ENCODE peak calls at places on chromosomes 7 and 10, in seven cellular contexts. One of them, this sample, is unnamed.
A peak's percentile ranks its signal among the peaks of the same experiment; 100 is the strongest.

GRCh38 chr7:25405736-25406135 is 177.4 kb upstream of the NPVF start:
- DNase-seq in CD8-positive, alpha-beta memory T cell: no peak
- DNase-seq in iPS DF 6.9: no peak
- DNase-seq in GM23248: no peak
- DNase-seq in fibroblast of lung: no peak
- DNase-seq in psoas muscle: no peak
- DNase-seq in GM12865: no peak
- DNase-seq in this sample: no peak

GRCh38 chr10:110425684-110426293 is 71.9 kb upstream of the DUSP5 start:
- DNase-seq in CD8-positive, alpha-beta memory T cell: no peak
- DNase-seq in iPS DF 6.9: no peak
- DNase-seq in GM23248: peak; percentile 98
- DNase-seq in fibroblast of lung: peak; percentile 99
- DNase-seq in psoas muscle: no peak
- DNase-seq in GM12865: peak; percentile 94
- DNase-seq in this sample: peak; percentile 53

GRCh38 chr10:73999703-74000102 is 1.8 kb downstream of the VCL start:
- DNase-seq in CD8-positive, alpha-beta memory T cell: no peak
- DNase-seq in iPS DF 6.9: no peak
- DNase-seq in GM23248: peak; percentile 74
- DNase-seq in fibroblast of lung: peak; percentile 76
- DNase-seq in psoas muscle: no peak
- DNase-seq in GM12865: no peak
- DNase-seq in this sample: no peak

GRCh38 chr10:133441780-133442179 is 12.0 kb upstream of the SCART1 start:
- DNase-seq in CD8-positive, alpha-beta memory T cell: no peak
- DNase-seq in iPS DF 6.9: no peak
- DNase-seq in GM23248: no peak
- DNase-seq in fibroblast of lung: no peak
- DNase-seq in psoas muscle: no peak
- DNase-seq in GM12865: no peak
- DNase-seq in this sample: no peak

GRCh38 chr10:76973515-76974289 is 663.9 kb downstream of the KCNMA1 start:
- DNase-seq in CD8-positive, alpha-beta memory T cell: no peak
- DNase-seq in iPS DF 6.9: no peak
- DNase-seq in GM23248: peak; percentile 90
- DNase-seq in fibroblast of lung: peak; percentile 31
- DNase-seq in psoas muscle: no peak
- DNase-seq in GM12865: no peak
- DNase-seq in this sample: peak; percentile 24

GRCh38 chr7:124784879-124785818 is 19.6 kb upstream of the GPR37 start:
- DNase-seq in CD8-positive, alpha-beta memory T cell: no peak
- DNase-seq in iPS DF 6.9: peak; percentile 52
- DNase-seq in GM23248: peak; percentile 75
- DNase-seq in fibroblast of lung: peak; percentile 42
- DNase-seq in psoas muscle: peak; percentile 19
- DNase-seq in GM12865: peak; percentile 55
- DNase-seq in this sample: peak; percentile 33

GRCh38 chr10:113480828-113481502 is 71.9 kb upstream of the HABP2 start:
- DNase-seq in CD8-positive, alpha-beta memory T cell: no peak
- DNase-seq in iPS DF 6.9: no peak
- DNase-seq in GM23248: no peak
- DNase-seq in fibroblast of lung: no peak
- DNase-seq in psoas muscle: no peak
- DNase-seq in GM12865: no peak
- DNase-seq in this sample: no peak

GRCh38 chr7:103866919-103867318 is 122.5 kb downstream of the RELN start:
- DNase-seq in CD8-positive, alpha-beta memory T cell: no peak
- DNase-seq in iPS DF 6.9: no peak
- DNase-seq in GM23248: no peak
- DNase-seq in fibroblast of lung: no peak
- DNase-seq in psoas muscle: no peak
- DNase-seq in GM12865: no peak
- DNase-seq in this sample: no peak

GRCh38 chr7:149006345-149006725 is 22.0 kb downstream of the PDIA4 start:
- DNase-seq in CD8-positive, alpha-beta memory T cell: no peak
- DNase-seq in iPS DF 6.9: no peak
- DNase-seq in GM23248: no peak
- DNase-seq in fibroblast of lung: no peak
- DNase-seq in psoas muscle: no peak
- DNase-seq in GM12865: no peak
- DNase-seq in this sample: no peak

GRCh38 chr7:81111358-81111757 is 192.5 kb upstream of the SEMA3C start:
- DNase-seq in CD8-positive, alpha-beta memory T cell: no peak
- DNase-seq in iPS DF 6.9: no peak
- DNase-seq in GM23248: peak; percentile 84
- DNase-seq in fibroblast of lung: peak; percentile 99
- DNase-seq in psoas muscle: no peak
- DNase-seq in GM12865: no peak
- DNase-seq in this sample: peak; percentile 41

GRCh38 chr7:76327610-76328009 is 25.1 kb downstream of the HSPB1 start:
- DNase-seq in CD8-positive, alpha-beta memory T cell: no peak
- DNase-seq in iPS DF 6.9: no peak
- DNase-seq in GM23248: no peak
- DNase-seq in fibroblast of lung: no peak
- DNase-seq in psoas muscle: no peak
- DNase-seq in GM12865: no peak
- DNase-seq in this sample: no peak

GRCh38 chr7:66505009-66505408 is 123.7 kb upstream of the KCTD7 start:
- DNase-seq in CD8-positive, alpha-beta memory T cell: no peak
- DNase-seq in iPS DF 6.9: no peak
- DNase-seq in GM23248: no peak
- DNase-seq in fibroblast of lung: no peak
- DNase-seq in psoas muscle: no peak
- DNase-seq in GM12865: no peak
- DNase-seq in this sample: no peak

GRCh38 chr7:84953294-84953693 is 233.6 kb downstream of the SEMA3D start:
- DNase-seq in CD8-positive, alpha-beta memory T cell: no peak
- DNase-seq in iPS DF 6.9: no peak
- DNase-seq in GM23248: no peak
- DNase-seq in fibroblast of lung: no peak
- DNase-seq in psoas muscle: no peak
- DNase-seq in GM12865: no peak
- DNase-seq in this sample: no peak

GRCh38 chr10:88033793-88034192 is 170.4 kb downstream of the PTEN start:
- DNase-seq in CD8-positive, alpha-beta memory T cell: no peak
- DNase-seq in iPS DF 6.9: no peak
- DNase-seq in GM23248: no peak
- DNase-seq in fibroblast of lung: no peak
- DNase-seq in psoas muscle: no peak
- DNase-seq in GM12865: no peak
- DNase-seq in this sample: no peak

GRCh38 chr10:12097791-12098190 is 29.0 kb downstream of the DHTKD1 start:
- DNase-seq in CD8-positive, alpha-beta memory T cell: no peak
- DNase-seq in iPS DF 6.9: no peak
- DNase-seq in GM23248: no peak
- DNase-seq in fibroblast of lung: peak; percentile 23
- DNase-seq in psoas muscle: no peak
- DNase-seq in GM12865: no peak
- DNase-seq in this sample: no peak

GRCh38 chr7:141239661-141240060 is 165.8 kb downstream of the TMEM178B start:
- DNase-seq in CD8-positive, alpha-beta memory T cell: no peak
- DNase-seq in iPS DF 6.9: no peak
- DNase-seq in GM23248: no peak
- DNase-seq in fibroblast of lung: no peak
- DNase-seq in psoas muscle: no peak
- DNase-seq in GM12865: no peak
- DNase-seq in this sample: no peak
- H3K4me3 ChIP-seq in CD8-positive, alpha-beta memory T cell: no peak overlapping the region
- H3K4me3 ChIP-seq in iPS DF 6.9: no peak overlapping the region
- H3K4me3 ChIP-seq in GM23248: no peak overlapping the region
- H3K4me3 ChIP-seq in fibroblast of lung: no peak overlapping the region
- H3K4me3 ChIP-seq in psoas muscle: no peak overlapping the region
- H3K4me3 ChIP-seq in GM12865: no peak overlapping the region
- H3K4me3 ChIP-seq in this sample: no peak overlapping the region

GRCh38 chr10:80410578-80411145 is 2.3 kb downstream of the PRXL2A start:
- DNase-seq in CD8-positive, alpha-beta memory T cell: no peak
- DNase-seq in iPS DF 6.9: no peak
- DNase-seq in GM23248: no peak
- DNase-seq in fibroblast of lung: no peak
- DNase-seq in psoas muscle: no peak
- DNase-seq in GM12865: no peak
- DNase-seq in this sample: no peak

GRCh38 chr10:80409121-80409520 is 770 bp downstream of the PRXL2A start:
- DNase-seq in CD8-positive, alpha-beta memory T cell: no peak
- DNase-seq in iPS DF 6.9: no peak
- DNase-seq in GM23248: no peak
- DNase-seq in fibroblast of lung: no peak
- DNase-seq in psoas muscle: no peak
- DNase-seq in GM12865: no peak
- DNase-seq in this sample: no peak

GRCh38 chr10:80411681-80412230 is 3.4 kb downstream of the PRXL2A start:
- DNase-seq in CD8-positive, alpha-beta memory T cell: no peak
- DNase-seq in iPS DF 6.9: no peak
- DNase-seq in GM23248: no peak
- DNase-seq in fibroblast of lung: no peak
- DNase-seq in psoas muscle: no peak
- DNase-seq in GM12865: no peak
- DNase-seq in this sample: no peak

GRCh38 chr10:80411267-80411668 is 2.9 kb downstream of the PRXL2A start:
- DNase-seq in CD8-positive, alpha-beta memory T cell: no peak
- DNase-seq in iPS DF 6.9: no peak
- DNase-seq in GM23248: no peak
- DNase-seq in fibroblast of lung: no peak
- DNase-seq in psoas muscle: peak; percentile 28
- DNase-seq in GM12865: no peak
- DNase-seq in this sample: peak; percentile 4

DNA sequence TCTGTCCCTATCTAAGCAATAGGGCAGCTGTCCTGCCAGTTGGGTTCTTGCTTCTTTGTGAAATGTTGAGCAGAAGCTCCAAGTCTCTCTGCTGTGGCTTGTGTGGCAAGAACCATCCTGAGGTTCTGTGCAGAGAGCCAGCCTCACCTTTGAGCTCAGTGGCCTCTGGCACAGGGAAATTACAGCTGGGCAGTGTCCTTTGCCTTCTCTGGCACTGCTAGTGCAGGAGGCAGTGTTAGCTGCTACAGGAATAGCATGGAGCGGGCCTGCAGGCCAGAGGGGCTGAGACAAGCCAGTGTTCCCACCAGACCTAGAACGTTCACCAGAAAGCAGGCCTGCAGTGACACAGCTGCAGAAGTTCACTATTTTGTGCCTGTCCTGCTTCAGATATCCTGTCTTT is 1.8 kb downstream of the PRXL2A start:
- DNase-seq in CD8-positive, alpha-beta memory T cell: no peak
- DNase-seq in iPS DF 6.9: no peak
- DNase-seq in GM23248: no peak
- DNase-seq in fibroblast of lung: no peak
- DNase-seq in psoas muscle: no peak
- DNase-seq in GM12865: no peak
- DNase-seq in this sample: no peak
- H3K4me3 ChIP-seq in CD8-positive, alpha-beta memory T cell: no peak overlapping the region
- H3K4me3 ChIP-seq in iPS DF 6.9: no peak overlapping the region
- H3K4me3 ChIP-seq in GM23248: no peak overlapping the region
- H3K4me3 ChIP-seq in fibroblast of lung: no peak overlapping the region
- H3K4me3 ChIP-seq in psoas muscle: peak overlapping the region; percentile 95
- H3K4me3 ChIP-seq in GM12865: no peak overlapping the region
- H3K4me3 ChIP-seq in this sample: no peak overlapping the region

DNA sequence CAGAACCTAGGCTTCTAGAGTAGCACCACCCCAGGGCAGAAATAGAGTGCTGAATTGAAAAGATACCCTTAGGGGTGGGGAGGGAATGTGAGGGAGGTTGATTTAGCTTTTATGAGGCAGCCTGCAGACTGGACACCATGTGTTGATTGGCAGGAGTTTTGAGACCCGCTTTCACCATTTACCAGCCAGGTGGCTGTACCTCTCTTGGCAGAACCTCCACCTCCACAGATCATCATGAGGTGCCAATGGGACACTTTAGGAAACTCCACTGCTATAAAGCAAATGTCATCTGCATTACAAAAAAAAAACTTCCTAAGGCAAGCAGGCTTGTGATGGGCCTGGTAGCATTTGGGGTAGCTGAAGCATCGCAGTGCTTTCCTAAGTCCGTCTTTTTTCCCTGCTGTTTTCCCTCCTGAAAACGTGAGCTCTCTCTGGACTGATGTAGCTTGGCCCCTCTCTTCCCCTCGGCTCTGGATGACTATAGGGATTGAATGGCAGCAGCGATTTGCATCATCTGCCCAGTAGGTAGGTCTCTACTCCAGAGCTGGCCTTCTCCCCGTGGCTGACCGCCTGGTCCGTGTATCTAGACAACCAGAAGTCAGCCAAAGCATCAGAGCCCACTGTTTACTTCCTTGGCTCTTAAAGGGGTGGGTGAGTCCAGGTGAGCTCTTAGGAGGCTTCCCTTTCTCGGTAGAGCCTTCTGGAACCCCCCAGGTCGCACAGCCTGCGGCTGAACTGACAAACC is 1.3 kb downstream of the PCBD1 start:
- DNase-seq in CD8-positive, alpha-beta memory T cell: no peak
- DNase-seq in iPS DF 6.9: no peak
- DNase-seq in GM23248: peak; percentile 16
- DNase-seq in fibroblast of lung: no peak
- DNase-seq in psoas muscle: no peak
- DNase-seq in GM12865: no peak
- DNase-seq in this sample: no peak
- H3K4me3 ChIP-seq in CD8-positive, alpha-beta memory T cell: peak overlapping the region; percentile 69
- H3K4me3 ChIP-seq in iPS DF 6.9: peak overlapping the region; percentile 67
- H3K4me3 ChIP-seq in GM23248: peak overlapping the region; percentile 77
- H3K4me3 ChIP-seq in fibroblast of lung: peak overlapping the region; percentile 40
- H3K4me3 ChIP-seq in psoas muscle: peak overlapping the region; percentile 81
- H3K4me3 ChIP-seq in GM12865: peak overlapping the region; percentile 93
- H3K4me3 ChIP-seq in this sample: peak overlapping the region; percentile 56

GRCh38 chr7:114653391-114654088 is 238.9 kb downstream of the FOXP2 start:
- DNase-seq in CD8-positive, alpha-beta memory T cell: no peak
- DNase-seq in iPS DF 6.9: no peak
- DNase-seq in GM23248: no peak
- DNase-seq in fibroblast of lung: no peak
- DNase-seq in psoas muscle: no peak
- DNase-seq in GM12865: no peak
- DNase-seq in this sample: no peak
- H3K4me3 ChIP-seq in CD8-positive, alpha-beta memory T cell: no peak overlapping the region
- H3K4me3 ChIP-seq in iPS DF 6.9: no peak overlapping the region
- H3K4me3 ChIP-seq in GM23248: no peak overlapping the region
- H3K4me3 ChIP-seq in fibroblast of lung: peak overlapping the region; percentile 25
- H3K4me3 ChIP-seq in psoas muscle: no peak overlapping the region
- H3K4me3 ChIP-seq in GM12865: peak overlapping the region; percentile 15
- H3K4me3 ChIP-seq in this sample: peak overlapping the region; percentile 38

GRCh38 chr7:5694221-5694754 is 87.2 kb downstream of the RNF216 start:
- DNase-seq in CD8-positive, alpha-beta memory T cell: no peak
- DNase-seq in iPS DF 6.9: no peak
- DNase-seq in GM23248: peak; percentile 94
- DNase-seq in fibroblast of lung: peak; percentile 97
- DNase-seq in psoas muscle: no peak
- DNase-seq in GM12865: peak; percentile 65
- DNase-seq in this sample: peak; percentile 56

GRCh38 chr7:5696346-5697100 is 84.9 kb downstream of the RNF216 start:
- DNase-seq in CD8-positive, alpha-beta memory T cell: no peak
- DNase-seq in iPS DF 6.9: no peak
- DNase-seq in GM23248: no peak
- DNase-seq in fibroblast of lung: no peak
- DNase-seq in psoas muscle: no peak
- DNase-seq in GM12865: peak; percentile 70
- DNase-seq in this sample: no peak

GRCh38 chr7:5695037-5695708 is 86.3 kb downstream of the RNF216 start:
- DNase-seq in CD8-positive, alpha-beta memory T cell: peak; percentile 21
- DNase-seq in iPS DF 6.9: no peak
- DNase-seq in GM23248: peak; percentile 90
- DNase-seq in fibroblast of lung: peak; percentile 98
- DNase-seq in psoas muscle: no peak
- DNase-seq in GM12865: peak; percentile 94
- DNase-seq in this sample: no peak

GRCh38 chr7:5697754-5698487 is 83.5 kb downstream of the RNF216 start:
- DNase-seq in CD8-positive, alpha-beta memory T cell: no peak
- DNase-seq in iPS DF 6.9: no peak
- DNase-seq in GM23248: no peak
- DNase-seq in fibroblast of lung: no peak
- DNase-seq in psoas muscle: no peak
- DNase-seq in GM12865: peak; percentile 61
- DNase-seq in this sample: no peak

GRCh38 chr7:5695709-5696345 is 85.6 kb downstream of the RNF216 start:
- DNase-seq in CD8-positive, alpha-beta memory T cell: no peak
- DNase-seq in iPS DF 6.9: no peak
- DNase-seq in GM23248: peak; percentile 77
- DNase-seq in fibroblast of lung: no peak
- DNase-seq in psoas muscle: no peak
- DNase-seq in GM12865: no peak
- DNase-seq in this sample: no peak
- H3K4me3 ChIP-seq in CD8-positive, alpha-beta memory T cell: peak overlapping the region; percentile 35
- H3K4me3 ChIP-seq in iPS DF 6.9: no peak overlapping the region
- H3K4me3 ChIP-seq in GM23248: peak overlapping the region; percentile 63
- H3K4me3 ChIP-seq in fibroblast of lung: peak overlapping the region; percentile 8
- H3K4me3 ChIP-seq in psoas muscle: no peak overlapping the region
- H3K4me3 ChIP-seq in GM12865: peak overlapping the region; percentile 64
- H3K4me3 ChIP-seq in this sample: no peak overlapping the region